ENCODE peak calls at places on chromosome 22, in nine cellular contexts. One of them, this sample, is unnamed.

GRCh38 chr22:43256569-43257360 is 69.8 kb upstream of the TTLL12 start:
- DNase-seq in COR-L47: no peak
- DNase-seq in stimulated activated CD4-positive, alpha-beta T cell treated with anti-CD3 and anti-CD28 coated beads, Interleukin-2, amount 100 ng/mL, for 48 hours: no peak
- DNase-seq in effector memory CD4-positive, alpha-beta T cell: no peak
- DNase-seq in M059J: no peak
- DNase-seq in GM12891: no peak
- DNase-seq in kidney glomerular epithelial cell: no peak
- DNase-seq in mucosa of descending colon: no peak
- DNase-seq in A549: no peak
- DNase-seq in this sample: no peak

GRCh38 chr22:44661659-44662569 is 40.1 kb upstream of the PRR5 start:
- DNase-seq in COR-L47: no peak
- DNase-seq in stimulated activated CD4-positive, alpha-beta T cell treated with anti-CD3 and anti-CD28 coated beads, Interleukin-2, amount 100 ng/mL, for 48 hours: no peak
- DNase-seq in effector memory CD4-positive, alpha-beta T cell: no peak
- DNase-seq in M059J: no peak
- DNase-seq in GM12891: no peak
- DNase-seq in kidney glomerular epithelial cell: no peak
- DNase-seq in mucosa of descending colon: no peak
- DNase-seq in A549: no peak
- DNase-seq in this sample: no peak

GRCh38 chr22:27135582-27135981 is 478.2 kb downstream of the MIAT start:
- DNase-seq in COR-L47: no peak
- DNase-seq in stimulated activated CD4-positive, alpha-beta T cell treated with anti-CD3 and anti-CD28 coated beads, Interleukin-2, amount 100 ng/mL, for 48 hours: no peak
- DNase-seq in effector memory CD4-positive, alpha-beta T cell: no peak
- DNase-seq in M059J: peak; percentile 90
- DNase-seq in GM12891: no peak
- DNase-seq in kidney glomerular epithelial cell: peak; percentile 74
- DNase-seq in mucosa of descending colon: no peak
- DNase-seq in A549: peak; percentile 47
- DNase-seq in this sample: peak; percentile 75

GRCh38 chr22:27393371-27393770 is 408.2 kb downstream of the MN1 start:
- DNase-seq in COR-L47: no peak
- DNase-seq in stimulated activated CD4-positive, alpha-beta T cell treated with anti-CD3 and anti-CD28 coated beads, Interleukin-2, amount 100 ng/mL, for 48 hours: no peak
- DNase-seq in effector memory CD4-positive, alpha-beta T cell: no peak
- DNase-seq in M059J: peak; percentile 66
- DNase-seq in GM12891: no peak
- DNase-seq in kidney glomerular epithelial cell: no peak
- DNase-seq in mucosa of descending colon: no peak
- DNase-seq in A549: no peak
- DNase-seq in this sample: no peak

GRCh38 chr22:46056169-46057041 is 79.4 kb upstream of the WNT7B start:
- DNase-seq in COR-L47: no peak
- DNase-seq in stimulated activated CD4-positive, alpha-beta T cell treated with anti-CD3 and anti-CD28 coated beads, Interleukin-2, amount 100 ng/mL, for 48 hours: no peak
- DNase-seq in effector memory CD4-positive, alpha-beta T cell: no peak
- DNase-seq in M059J: peak; percentile 58
- DNase-seq in GM12891: no peak
- DNase-seq in kidney glomerular epithelial cell: peak; percentile 21
- DNase-seq in mucosa of descending colon: peak; percentile 58
- DNase-seq in A549: no peak
- DNase-seq in this sample: no peak

GRCh38 chr22:20002098-20002497 is 14.5 kb downstream of the ARVCF start:
- DNase-seq in COR-L47: no peak
- DNase-seq in stimulated activated CD4-positive, alpha-beta T cell treated with anti-CD3 and anti-CD28 coated beads, Interleukin-2, amount 100 ng/mL, for 48 hours: no peak
- DNase-seq in effector memory CD4-positive, alpha-beta T cell: no peak
- DNase-seq in M059J: no peak
- DNase-seq in GM12891: no peak
- DNase-seq in kidney glomerular epithelial cell: no peak
- DNase-seq in mucosa of descending colon: peak; percentile 15
- DNase-seq in A549: no peak
- DNase-seq in this sample: no peak

GRCh38 chr22:29872989-29873388 is 10.0 kb upstream of the MTMR3 start:
- DNase-seq in COR-L47: no peak
- DNase-seq in stimulated activated CD4-positive, alpha-beta T cell treated with anti-CD3 and anti-CD28 coated beads, Interleukin-2, amount 100 ng/mL, for 48 hours: no peak
- DNase-seq in effector memory CD4-positive, alpha-beta T cell: no peak
- DNase-seq in M059J: no peak
- DNase-seq in GM12891: no peak
- DNase-seq in kidney glomerular epithelial cell: no peak
- DNase-seq in mucosa of descending colon: no peak
- DNase-seq in A549: no peak
- DNase-seq in this sample: no peak

GRCh38 chr22:47901911-47902310 is 1139.5 kb downstream of the TBC1D22A start:
- DNase-seq in COR-L47: no peak
- DNase-seq in stimulated activated CD4-positive, alpha-beta T cell treated with anti-CD3 and anti-CD28 coated beads, Interleukin-2, amount 100 ng/mL, for 48 hours: no peak
- DNase-seq in effector memory CD4-positive, alpha-beta T cell: no peak
- DNase-seq in M059J: no peak
- DNase-seq in GM12891: no peak
- DNase-seq in kidney glomerular epithelial cell: no peak
- DNase-seq in mucosa of descending colon: no peak
- DNase-seq in A549: no peak
- DNase-seq in this sample: no peak

GRCh38 chr22:48889209-48889830 is 938.4 kb downstream of the BRD1 start:
- DNase-seq in COR-L47: no peak
- DNase-seq in stimulated activated CD4-positive, alpha-beta T cell treated with anti-CD3 and anti-CD28 coated beads, Interleukin-2, amount 100 ng/mL, for 48 hours: no peak
- DNase-seq in effector memory CD4-positive, alpha-beta T cell: no peak
- DNase-seq in M059J: no peak
- DNase-seq in GM12891: no peak
- DNase-seq in kidney glomerular epithelial cell: no peak
- DNase-seq in mucosa of descending colon: no peak
- DNase-seq in A549: no peak
- DNase-seq in this sample: no peak

GRCh38 chr22:30336752-30337460 is 10.2 kb upstream of the TBC1D10A start:
- DNase-seq in COR-L47: no peak
- DNase-seq in stimulated activated CD4-positive, alpha-beta T cell treated with anti-CD3 and anti-CD28 coated beads, Interleukin-2, amount 100 ng/mL, for 48 hours: no peak
- DNase-seq in effector memory CD4-positive, alpha-beta T cell: no peak
- DNase-seq in M059J: no peak
- DNase-seq in GM12891: no peak
- DNase-seq in kidney glomerular epithelial cell: no peak
- DNase-seq in mucosa of descending colon: no peak
- DNase-seq in A549: no peak
- DNase-seq in this sample: no peak

GRCh38 chr22:38467904-38468760 is at the start of gene KDELR3:
- DNase-seq in COR-L47: no peak
- DNase-seq in stimulated activated CD4-positive, alpha-beta T cell treated with anti-CD3 and anti-CD28 coated beads, Interleukin-2, amount 100 ng/mL, for 48 hours: peak; percentile 67
- DNase-seq in effector memory CD4-positive, alpha-beta T cell: no peak
- DNase-seq in M059J: peak; percentile 64
- DNase-seq in GM12891: peak; percentile 74
- DNase-seq in kidney glomerular epithelial cell: peak; percentile 43
- DNase-seq in mucosa of descending colon: peak; percentile 77
- DNase-seq in A549: peak; percentile 40
- DNase-seq in this sample: no peak

GRCh38 chr22:30947163-30947820 is 21.3 kb downstream of the MORC2 start:
- DNase-seq in COR-L47: peak; percentile 71
- DNase-seq in stimulated activated CD4-positive, alpha-beta T cell treated with anti-CD3 and anti-CD28 coated beads, Interleukin-2, amount 100 ng/mL, for 48 hours: no peak
- DNase-seq in effector memory CD4-positive, alpha-beta T cell: no peak
- DNase-seq in M059J: no peak
- DNase-seq in GM12891: no peak
- DNase-seq in kidney glomerular epithelial cell: no peak
- DNase-seq in mucosa of descending colon: no peak
- DNase-seq in A549: no peak
- DNase-seq in this sample: peak; percentile 34

GRCh38 chr22:39343259-39344045 is 6.3 kb upstream of the SYNGR1 start:
- DNase-seq in COR-L47: peak; percentile 36
- DNase-seq in stimulated activated CD4-positive, alpha-beta T cell treated with anti-CD3 and anti-CD28 coated beads, Interleukin-2, amount 100 ng/mL, for 48 hours: peak; percentile 43
- DNase-seq in effector memory CD4-positive, alpha-beta T cell: no peak
- DNase-seq in M059J: peak; percentile 57
- DNase-seq in GM12891: no peak
- DNase-seq in kidney glomerular epithelial cell: peak; percentile 22
- DNase-seq in mucosa of descending colon: no peak
- DNase-seq in A549: peak; percentile 65
- DNase-seq in this sample: peak; percentile 40

GRCh38 chr22:49617264-49617663 is 210.4 kb downstream of the BRD1 start:
- DNase-seq in COR-L47: no peak
- DNase-seq in stimulated activated CD4-positive, alpha-beta T cell treated with anti-CD3 and anti-CD28 coated beads, Interleukin-2, amount 100 ng/mL, for 48 hours: no peak
- DNase-seq in effector memory CD4-positive, alpha-beta T cell: no peak
- DNase-seq in M059J: no peak
- DNase-seq in GM12891: no peak
- DNase-seq in kidney glomerular epithelial cell: no peak
- DNase-seq in mucosa of descending colon: peak; percentile 24
- DNase-seq in A549: no peak
- DNase-seq in this sample: no peak

GRCh38 chr22:35540600-35541253 is at the start of gene RASD2:
- DNase-seq in COR-L47: peak; percentile 44
- DNase-seq in stimulated activated CD4-positive, alpha-beta T cell treated with anti-CD3 and anti-CD28 coated beads, Interleukin-2, amount 100 ng/mL, for 48 hours: peak; percentile 26
- DNase-seq in effector memory CD4-positive, alpha-beta T cell: no peak
- DNase-seq in M059J: peak; percentile 74
- DNase-seq in GM12891: peak; percentile 45
- DNase-seq in kidney glomerular epithelial cell: peak; percentile 30
- DNase-seq in mucosa of descending colon: no peak
- DNase-seq in A549: peak; percentile 51
- DNase-seq in this sample: no peak

GRCh38 chr22:23394525-23395326 is 185.4 kb downstream of the IGLL1 start:
- DNase-seq in COR-L47: no peak
- DNase-seq in stimulated activated CD4-positive, alpha-beta T cell treated with anti-CD3 and anti-CD28 coated beads, Interleukin-2, amount 100 ng/mL, for 48 hours: no peak
- DNase-seq in effector memory CD4-positive, alpha-beta T cell: no peak
- DNase-seq in M059J: no peak
- DNase-seq in GM12891: no peak
- DNase-seq in kidney glomerular epithelial cell: no peak
- DNase-seq in mucosa of descending colon: peak; percentile 45
- DNase-seq in A549: no peak
- DNase-seq in this sample: no peak

GRCh38 chr22:50298937-50299656 is 8.3 kb downstream of the PLXNB2 start:
- DNase-seq in COR-L47: peak; percentile 10
- DNase-seq in stimulated activated CD4-positive, alpha-beta T cell treated with anti-CD3 and anti-CD28 coated beads, Interleukin-2, amount 100 ng/mL, for 48 hours: no peak
- DNase-seq in effector memory CD4-positive, alpha-beta T cell: no peak
- DNase-seq in M059J: no peak
- DNase-seq in GM12891: no peak
- DNase-seq in kidney glomerular epithelial cell: no peak
- DNase-seq in mucosa of descending colon: no peak
- DNase-seq in A549: no peak
- DNase-seq in this sample: no peak

GRCh38 chr22:39765029-39765428 is 128.5 kb downstream of the ENTHD1 start:
- DNase-seq in COR-L47: no peak
- DNase-seq in stimulated activated CD4-positive, alpha-beta T cell treated with anti-CD3 and anti-CD28 coated beads, Interleukin-2, amount 100 ng/mL, for 48 hours: no peak
- DNase-seq in effector memory CD4-positive, alpha-beta T cell: no peak
- DNase-seq in M059J: no peak
- DNase-seq in GM12891: no peak
- DNase-seq in kidney glomerular epithelial cell: no peak
- DNase-seq in mucosa of descending colon: no peak
- DNase-seq in A549: no peak
- DNase-seq in this sample: no peak

GRCh38 chr22:46421272-46421671 is 85.8 kb downstream of the TRMU start:
- DNase-seq in COR-L47: peak; percentile 59
- DNase-seq in stimulated activated CD4-positive, alpha-beta T cell treated with anti-CD3 and anti-CD28 coated beads, Interleukin-2, amount 100 ng/mL, for 48 hours: no peak
- DNase-seq in effector memory CD4-positive, alpha-beta T cell: peak; percentile 19
- DNase-seq in M059J: no peak
- DNase-seq in GM12891: peak; percentile 61
- DNase-seq in kidney glomerular epithelial cell: peak; percentile 13
- DNase-seq in mucosa of descending colon: no peak
- DNase-seq in A549: no peak
- DNase-seq in this sample: peak; percentile 38

GRCh38 chr22:44752285-44753188 is at the start of gene ARHGAP8:
- DNase-seq in COR-L47: peak; percentile 28
- DNase-seq in stimulated activated CD4-positive, alpha-beta T cell treated with anti-CD3 and anti-CD28 coated beads, Interleukin-2, amount 100 ng/mL, for 48 hours: no peak
- DNase-seq in effector memory CD4-positive, alpha-beta T cell: no peak
- DNase-seq in M059J: no peak
- DNase-seq in GM12891: no peak
- DNase-seq in kidney glomerular epithelial cell: no peak
- DNase-seq in mucosa of descending colon: peak; percentile 72
- DNase-seq in A549: peak; percentile 27
- DNase-seq in this sample: no peak

GRCh38 chr22:44544523-44545433 is 46.7 kb upstream of the RTL6 start:
- DNase-seq in COR-L47: no peak
- DNase-seq in stimulated activated CD4-positive, alpha-beta T cell treated with anti-CD3 and anti-CD28 coated beads, Interleukin-2, amount 100 ng/mL, for 48 hours: no peak
- DNase-seq in effector memory CD4-positive, alpha-beta T cell: no peak
- DNase-seq in M059J: no peak
- DNase-seq in GM12891: no peak
- DNase-seq in kidney glomerular epithelial cell: no peak
- DNase-seq in mucosa of descending colon: no peak
- DNase-seq in A549: no peak
- DNase-seq in this sample: no peak

GRCh38 chr22:37197451-37198289 is 9.6 kb upstream of the C1QTNF6 start:
- DNase-seq in COR-L47: no peak
- DNase-seq in stimulated activated CD4-positive, alpha-beta T cell treated with anti-CD3 and anti-CD28 coated beads, Interleukin-2, amount 100 ng/mL, for 48 hours: no peak
- DNase-seq in effector memory CD4-positive, alpha-beta T cell: no peak
- DNase-seq in M059J: peak; percentile 97
- DNase-seq in GM12891: no peak
- DNase-seq in kidney glomerular epithelial cell: peak; percentile 86
- DNase-seq in mucosa of descending colon: peak; percentile 77
- DNase-seq in A549: peak; percentile 91
- DNase-seq in this sample: peak; percentile 94

GRCh38 chr22:39543095-39543494 is 10.5 kb upstream of the RPS19BP1 start:
- DNase-seq in COR-L47: no peak
- DNase-seq in stimulated activated CD4-positive, alpha-beta T cell treated with anti-CD3 and anti-CD28 coated beads, Interleukin-2, amount 100 ng/mL, for 48 hours: no peak
- DNase-seq in effector memory CD4-positive, alpha-beta T cell: no peak
- DNase-seq in M059J: peak; percentile 23
- DNase-seq in GM12891: no peak
- DNase-seq in kidney glomerular epithelial cell: no peak
- DNase-seq in mucosa of descending colon: no peak
- DNase-seq in A549: peak; percentile 33
- DNase-seq in this sample: no peak

GRCh38 chr22:23691748-23692423 is 1.1 kb downstream of the RGL4 start:
- DNase-seq in COR-L47: no peak
- DNase-seq in stimulated activated CD4-positive, alpha-beta T cell treated with anti-CD3 and anti-CD28 coated beads, Interleukin-2, amount 100 ng/mL, for 48 hours: no peak
- DNase-seq in effector memory CD4-positive, alpha-beta T cell: no peak
- DNase-seq in M059J: no peak
- DNase-seq in GM12891: no peak
- DNase-seq in kidney glomerular epithelial cell: no peak
- DNase-seq in mucosa of descending colon: no peak
- DNase-seq in A549: no peak
- DNase-seq in this sample: no peak

GRCh38 chr22:17971711-17972110 is 52.6 kb downstream of the MICAL3 start:
- DNase-seq in COR-L47: no peak
- DNase-seq in stimulated activated CD4-positive, alpha-beta T cell treated with anti-CD3 and anti-CD28 coated beads, Interleukin-2, amount 100 ng/mL, for 48 hours: no peak
- DNase-seq in effector memory CD4-positive, alpha-beta T cell: no peak
- DNase-seq in M059J: no peak
- DNase-seq in GM12891: no peak
- DNase-seq in kidney glomerular epithelial cell: no peak
- DNase-seq in mucosa of descending colon: no peak
- DNase-seq in A549: no peak
- DNase-seq in this sample: no peak